ENCODE peak calls at places on chromosome 10, in nine cellular contexts. Y, O, J, K, M, H, N, G and D are unnamed samples.

GRCh38 chr10:124010563-124011131 is 82.8 kb downstream of the CHST15 start:
- DNase-seq in Y (no peak), O (no peak), J (peak), K (peak), M (no peak), H (no peak), N (no peak), G (peak), D (no peak)

GRCh38 chr10:27646194-27646593 is 99.4 kb downstream of the MKX start:
- DNase-seq in Y (no peak), O (peak), J (no peak), K (no peak), M (peak), H (no peak), N (no peak), G (no peak), D (no peak)

GRCh38 chr10:51972733-51973346 is 273.4 kb upstream of the CSTF2T start:
- DNase-seq in Y (no peak), O (no peak), J (no peak), K (no peak), M (no peak), H (no peak), N (no peak), G (no peak), D (no peak)

GRCh38 chr10:113578766-113579165 is 25.9 kb downstream of the HABP2 start:
- DNase-seq in Y (no peak), O (no peak), J (no peak), K (no peak), M (no peak), H (no peak), N (no peak), G (no peak), D (no peak)

GRCh38 chr10:127834221-127834620 is 58.5 kb downstream of the CLRN3 start:
- DNase-seq in Y (no peak), O (no peak), J (no peak), K (no peak), M (no peak), H (no peak), N (no peak), G (no peak), D (no peak)

GRCh38 chr10:24551161-24551560 is 172.5 kb downstream of the ARHGAP21 start:
- DNase-seq in Y (no peak), O (no peak), J (no peak), K (no peak), M (no peak), H (no peak), N (no peak), G (peak), D (no peak)

GRCh38 chr10:92690211-92691041 is 671 bp downstream of the HHEX start:
- DNase-seq in Y (peak), O (peak), J (peak), K (peak), M (peak), H (peak), N (peak), G (peak), D (peak)

GRCh38 chr10:27252267-27253000 is 11.8 kb upstream of the ACBD5 start:
- DNase-seq in Y (peak), O (peak), J (peak), K (peak), M (peak), H (peak), N (peak), G (peak), D (no peak)

GRCh38 chr10:100743626-100744135 is 1.7 kb upstream of the PAX2 start:
- DNase-seq in Y (peak), O (peak), J (peak), K (peak), M (peak), H (peak), N (peak), G (peak), D (no peak)

GRCh38 chr10:78684954-78685353 is 383.8 kb upstream of the ZMIZ1 start:
- DNase-seq in Y (no peak), O (no peak), J (no peak), K (no peak), M (no peak), H (no peak), N (no peak), G (no peak), D (no peak)

GRCh38 chr10:4254101-4254994 is 469.3 kb upstream of the KLF6 start:
- DNase-seq in Y (peak), O (peak), J (no peak), K (no peak), M (peak), H (no peak), N (no peak), G (no peak), D (no peak)

GRCh38 chr10:43389867-43390266 is 18.4 kb downstream of the FXYD4 start:
- DNase-seq in Y (no peak), O (no peak), J (no peak), K (no peak), M (no peak), H (no peak), N (no peak), G (no peak), D (no peak)

GRCh38 chr10:48377751-48378585 is 71.5 kb downstream of the MAPK8 start:
- DNase-seq in Y (no peak), O (no peak), J (no peak), K (no peak), M (no peak), H (no peak), N (no peak), G (no peak), D (no peak)

GRCh38 chr10:60203993-60204618 is 185.6 kb downstream of the ANK3 start:
- DNase-seq in Y (peak), O (peak), J (no peak), K (no peak), M (peak), H (no peak), N (no peak), G (no peak), D (peak)

GRCh38 chr10:13613519-13613918 is 26.8 kb downstream of the PRPF18 start:
- DNase-seq in Y (peak), O (peak), J (no peak), K (no peak), M (peak), H (no peak), N (no peak), G (no peak), D (peak)

GRCh38 chr10:26432938-26433337 is 5.2 kb upstream of the APBB1IP start:
- DNase-seq in Y (peak), O (no peak), J (no peak), K (no peak), M (no peak), H (no peak), N (no peak), G (no peak), D (no peak)

GRCh38 chr10:109647627-109648026 is 275.7 kb downstream of the XPNPEP1 start:
- DNase-seq in Y (no peak), O (no peak), J (no peak), K (no peak), M (no peak), H (no peak), N (no peak), G (peak), D (no peak)

GRCh38 chr10:94036664-94037033 is 42.9 kb downstream of the PLCE1 start:
- DNase-seq in Y (no peak), O (no peak), J (no peak), K (no peak), M (no peak), H (no peak), N (no peak), G (no peak), D (no peak)

GRCh38 chr10:12720217-12720981 is 281.1 kb downstream of the CCDC3 start:
- DNase-seq in Y (peak), O (peak), J (no peak), K (no peak), M (peak), H (no peak), N (peak), G (peak), D (no peak)

GRCh38 chr10:75272896-75273295 is 37.1 kb upstream of the COMTD1 start:
- DNase-seq in Y (no peak), O (peak), J (no peak), K (no peak), M (no peak), H (no peak), N (no peak), G (no peak), D (no peak)

GRCh38 chr10:15472431-15473400 is 101.6 kb upstream of the FAM171A1 start:
- DNase-seq in Y (peak), O (peak), J (no peak), K (peak), M (peak), H (no peak), N (no peak), G (no peak), D (no peak)

GRCh38 chr10:108348215-108348614 is 1183.7 kb upstream of the SORCS1 start:
- DNase-seq in Y (no peak), O (no peak), J (no peak), K (no peak), M (no peak), H (no peak), N (no peak), G (no peak), D (no peak)
- TF ChIP-seq CTCF in Y (no peak), O (no peak), J (no peak), K (no peak), M (no peak), H (no peak), N (no peak), G (no peak), D (no peak)

GRCh38 chr10:16732376-16732775 is 84.8 kb downstream of the RSU1 start:
- DNase-seq in Y (no peak), O (no peak), J (no peak), K (no peak), M (no peak), H (no peak), N (no peak), G (no peak), D (no peak)

GRCh38 chr10:16737420-16737819 is 79.8 kb downstream of the RSU1 start:
- DNase-seq in Y (no peak), O (no peak), J (no peak), K (no peak), M (no peak), H (no peak), N (no peak), G (no peak), D (no peak)

GRCh38 chr10:16741540-16741939 is 75.7 kb downstream of the RSU1 start:
- DNase-seq in Y (no peak), O (no peak), J (no peak), K (no peak), M (no peak), H (no peak), N (no peak), G (no peak), D (no peak)

GRCh38 chr10:16735626-16736025 is 81.6 kb downstream of the RSU1 start:
- DNase-seq in Y (peak), O (no peak), J (no peak), K (no peak), M (peak), H (no peak), N (no peak), G (no peak), D (no peak)
- TF ChIP-seq CTCF in Y (no peak), O (no peak), J (no peak), K (no peak), M (no peak), H (no peak), N (no peak), G (no peak), D (no peak)

GRCh38 chr10:2938869-2939268 is 128.5 kb upstream of the PFKP start:
- DNase-seq in Y (peak), O (peak), J (no peak), K (no peak), M (peak), H (no peak), N (no peak), G (no peak), D (no peak)
- TF ChIP-seq CTCF in Y (no peak), O (peak), J (no peak), K (no peak), M (peak), H (no peak), N (no peak), G (no peak), D (no peak)

DNA sequence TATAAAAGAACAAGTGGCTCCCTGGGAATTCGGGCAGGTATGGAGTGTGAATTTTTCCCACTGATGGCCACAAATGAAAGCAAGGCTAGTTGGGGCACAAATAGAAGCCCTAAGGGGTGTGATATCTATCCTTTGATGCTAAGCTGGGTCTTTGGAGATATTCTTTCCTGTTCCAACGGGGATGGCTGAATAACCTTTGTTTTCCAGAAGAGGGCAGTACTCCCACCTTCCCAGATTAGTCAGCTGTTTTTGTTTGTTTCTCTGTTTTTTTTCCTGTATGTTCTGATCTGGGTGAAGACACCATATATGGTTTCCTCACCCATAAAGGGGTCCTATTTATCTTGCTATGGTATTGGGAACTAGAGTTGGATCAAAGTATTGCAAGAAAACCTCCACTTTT is 947.7 kb upstream of the SORCS1 start:
- DNase-seq in Y (no peak), O (no peak), J (no peak), K (no peak), M (peak), H (no peak), N (no peak), G (no peak), D (no peak)
- TF ChIP-seq CTCF in Y (no peak), O (no peak), J (peak), K (peak), M (no peak), H (no peak), N (peak), G (peak), D (peak)

DNA sequence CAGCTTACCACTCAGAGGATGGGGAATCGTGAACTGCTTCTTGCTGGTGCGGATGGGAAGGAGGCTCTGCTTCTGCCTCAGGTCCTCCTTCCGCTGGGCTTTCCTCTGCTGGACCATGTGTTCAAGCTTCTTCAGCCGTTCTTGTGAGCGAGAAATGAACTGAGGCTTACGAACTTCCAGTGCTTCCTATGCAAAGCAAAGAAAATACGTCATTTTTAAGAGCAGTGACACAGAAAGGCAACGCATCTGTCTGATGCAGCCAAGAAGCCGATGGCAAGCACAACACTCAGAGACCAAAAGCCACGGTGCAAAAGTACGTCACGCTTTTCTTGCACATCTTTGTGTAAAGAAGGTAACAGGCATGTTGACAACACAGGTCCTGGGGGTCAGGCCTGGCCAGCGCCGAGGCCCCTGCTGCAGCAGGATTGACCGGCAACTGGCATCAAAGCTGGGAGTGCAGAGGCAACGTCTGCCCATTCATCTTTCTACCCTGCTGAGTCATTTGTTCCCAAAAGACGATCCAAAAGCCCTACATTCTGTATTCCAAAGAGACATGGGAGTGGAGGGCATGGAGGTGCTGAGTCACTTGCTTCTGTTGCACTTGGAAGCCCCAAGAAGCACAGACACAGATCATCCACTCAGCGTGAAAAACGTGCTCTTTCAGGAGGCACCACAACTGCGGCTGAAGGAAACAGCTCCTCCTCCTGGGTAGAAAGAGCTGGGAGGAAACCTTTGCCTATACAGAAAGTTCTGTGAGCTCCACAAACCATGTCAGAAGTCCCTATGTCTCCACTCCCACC is 71.0 kb upstream of the ADAM12 start:
- DNase-seq in Y (peak), O (peak), J (no peak), K (no peak), M (peak), H (no peak), N (no peak), G (no peak), D (no peak)
- TF ChIP-seq CTCF in Y (peak), O (peak), J (no peak), K (no peak), M (peak), H (no peak), N (no peak), G (no peak), D (no peak)

DNA sequence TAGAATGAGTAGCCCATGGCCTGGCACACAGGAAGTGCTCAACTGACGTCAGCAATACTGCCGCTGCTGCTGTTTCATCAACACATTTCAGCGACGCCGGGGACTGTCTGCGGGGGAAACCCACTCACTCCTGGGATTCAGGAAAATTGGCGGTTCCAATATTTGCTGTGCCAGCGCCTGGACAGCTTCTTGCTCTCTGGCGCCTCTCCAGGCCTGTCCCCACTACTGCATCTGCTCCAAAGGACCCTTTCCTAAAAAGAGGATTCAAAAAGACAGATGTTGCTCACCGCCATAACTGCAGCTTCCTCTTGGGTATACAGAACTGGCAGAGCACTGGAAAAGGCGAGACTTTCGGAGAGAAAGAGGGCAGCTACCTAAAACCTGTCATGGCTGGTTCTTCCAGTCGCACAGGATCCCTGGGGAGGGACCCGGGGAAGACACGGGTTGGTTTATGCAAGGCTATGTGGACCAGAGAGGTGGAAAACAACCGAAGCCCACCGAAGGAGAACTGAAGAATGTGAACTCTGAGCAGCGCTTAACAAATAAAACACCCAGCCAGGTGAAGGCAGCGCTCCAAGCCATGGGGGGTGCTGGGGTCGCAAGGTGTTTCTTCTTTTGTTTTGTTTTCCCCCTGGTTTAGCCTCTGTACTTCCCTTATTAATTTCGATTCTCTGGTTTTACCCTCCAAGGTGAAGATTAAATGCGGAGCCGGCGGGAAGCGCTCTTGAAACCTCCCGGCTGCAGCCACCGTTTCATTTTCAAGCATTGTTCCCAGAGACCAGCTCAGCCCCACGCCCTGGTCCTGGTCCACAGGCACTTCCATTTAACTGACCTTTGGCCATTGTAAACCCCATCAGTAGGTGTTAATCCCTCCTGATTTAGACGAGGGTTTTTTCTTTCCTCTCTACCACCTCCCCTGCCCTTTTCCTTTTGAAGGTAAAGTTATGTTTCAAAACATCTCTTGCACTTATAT is 39.5 kb upstream of the ENO4 start:
- DNase-seq in Y (no peak), O (no peak), J (peak), K (peak), M (peak), H (no peak), N (no peak), G (peak), D (peak)
- TF ChIP-seq CTCF in Y (peak), O (peak), J (peak), K (peak), M (peak), H (no peak), N (peak), G (peak), D (peak)

GRCh38 chr10:102745157-102745556 is 1.4 kb downstream of the WBP1L start:
- DNase-seq in Y (peak), O (no peak), J (no peak), K (no peak), M (no peak), H (no peak), N (no peak), G (no peak), D (no peak)

GRCh38 chr10:102743078-102743587 is 615 bp upstream of the WBP1L start:
- DNase-seq in Y (no peak), O (no peak), J (no peak), K (no peak), M (no peak), H (no peak), N (no peak), G (no peak), D (no peak)

GRCh38 chr10:102741848-102742247 is 1.9 kb upstream of the WBP1L start:
- DNase-seq in Y (no peak), O (no peak), J (no peak), K (no peak), M (no peak), H (no peak), N (no peak), G (no peak), D (no peak)

GRCh38 chr10:102744374-102745051 is 765 bp downstream of the WBP1L start:
- DNase-seq in Y (peak), O (no peak), J (no peak), K (no peak), M (no peak), H (no peak), N (peak), G (no peak), D (no peak)

GRCh38 chr10:102743588-102744373 is at the start of gene WBP1L:
- DNase-seq in Y (peak), O (peak), J (peak), K (peak), M (peak), H (peak), N (peak), G (peak), D (peak)
- TF ChIP-seq CTCF in Y (no peak), O (no peak), J (no peak), K (no peak), M (no peak), H (no peak), N (no peak), G (no peak), D (no peak)

GRCh38 chr10:121069061-121069850 is 218.1 kb downstream of the WDR11 start:
- DNase-seq in Y (no peak), O (no peak), J (no peak), K (no peak), M (no peak), H (no peak), N (no peak), G (no peak), D (no peak)

GRCh38 chr10:121073743-121074142 is 222.6 kb downstream of the WDR11 start:
- DNase-seq in Y (no peak), O (no peak), J (no peak), K (no peak), M (no peak), H (no peak), N (no peak), G (no peak), D (no peak)

GRCh38 chr10:121070671-121071070 is 219.5 kb downstream of the WDR11 start:
- DNase-seq in Y (no peak), O (no peak), J (no peak), K (no peak), M (no peak), H (no peak), N (no peak), G (peak), D (no peak)

GRCh38 chr10:121065330-121065729 is 214.2 kb downstream of the WDR11 start:
- DNase-seq in Y (no peak), O (no peak), J (no peak), K (no peak), M (no peak), H (no peak), N (no peak), G (no peak), D (no peak)

DNA sequence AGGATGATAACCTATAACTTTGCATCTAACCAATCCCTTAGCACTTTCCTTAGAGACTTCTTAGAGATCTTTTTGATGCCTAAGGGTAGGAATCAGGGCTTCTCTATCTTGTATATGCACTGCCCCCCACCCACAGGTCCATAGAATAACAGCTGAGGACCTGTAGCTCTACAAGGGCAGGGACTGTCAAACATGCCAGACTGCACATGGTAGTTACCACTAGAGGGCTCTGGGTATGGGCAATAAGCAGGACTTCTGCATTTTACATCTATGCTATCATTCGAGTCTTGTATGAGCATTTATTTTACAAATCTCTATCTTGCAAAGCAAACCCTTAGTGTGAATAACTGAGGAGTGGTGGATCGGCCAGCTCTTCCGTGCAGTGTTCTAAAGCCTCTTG is 219.1 kb downstream of the WDR11 start:
- DNase-seq in Y (no peak), O (no peak), J (no peak), K (peak), M (no peak), H (no peak), N (no peak), G (peak), D (no peak)
- TF ChIP-seq CTCF in Y (no peak), O (no peak), J (peak), K (peak), M (no peak), H (no peak), N (peak), G (peak), D (peak)